ENCODE peak calls at places on chromosome X, in four cellular contexts. One of them, this sample, is unnamed.
A peak's percentile ranks its signal among the peaks of the same experiment; 100 is the strongest.

GRCh38 chrX:47361538-47362511 is 8.6 kb upstream of the ZNF157 start:
- DNase-seq in right lobe of liver: peak; percentile 60
- DNase-seq in Peyer's patch: peak; percentile 74
- DNase-seq in ovary: peak; percentile 63
- DNase-seq in this sample: peak; percentile 95

GRCh38 chrX:34401411-34401810 is 255.7 kb downstream of the TMEM47 start:
- DNase-seq in Peyer's patch: no peak
- DNase-seq in right lobe of liver: no peak
- DNase-seq in ovary: no peak
- DNase-seq in this sample: peak; percentile 54

GRCh38 chrX:10379848-10380247 is 223.1 kb downstream of the CLCN4 start:
- DNase-seq in right lobe of liver: no peak
- DNase-seq in ovary: no peak
- DNase-seq in Peyer's patch: no peak
- DNase-seq in this sample: no peak

GRCh38 chrX:154812341-154813101 is 7.2 kb upstream of the MPP1 start:
- DNase-seq in Peyer's patch: no peak
- DNase-seq in right lobe of liver: no peak
- DNase-seq in ovary: no peak
- DNase-seq in this sample: no peak

GRCh38 chrX:28609917-28610613 is 22.8 kb downstream of the IL1RAPL1 start:
- DNase-seq in ovary: no peak
- DNase-seq in Peyer's patch: no peak
- DNase-seq in right lobe of liver: no peak
- DNase-seq in this sample: no peak

GRCh38 chrX:150361070-150361776 is 1.9 kb upstream of the MAMLD1 start:
- DNase-seq in Peyer's patch: no peak
- DNase-seq in right lobe of liver: peak; percentile 57
- DNase-seq in ovary: no peak
- DNase-seq in this sample: no peak

GRCh38 chrX:128021566-128021965 is 30.6 kb downstream of the ACTRT1 start:
- DNase-seq in ovary: no peak
- DNase-seq in Peyer's patch: no peak
- DNase-seq in right lobe of liver: no peak
- DNase-seq in this sample: no peak

GRCh38 chrX:8140986-8141385 is 30.1 kb downstream of the VCX2 start:
- DNase-seq in right lobe of liver: no peak
- DNase-seq in ovary: no peak
- DNase-seq in Peyer's patch: no peak
- DNase-seq in this sample: no peak

GRCh38 chrX:13194291-13195103 is 125.4 kb downstream of the ATXN3L start:
- DNase-seq in right lobe of liver: no peak
- DNase-seq in ovary: no peak
- DNase-seq in Peyer's patch: no peak
- DNase-seq in this sample: no peak

GRCh38 chrX:44025611-44026010 is 52.4 kb upstream of the NDP start:
- DNase-seq in Peyer's patch: no peak
- DNase-seq in ovary: peak; percentile 24
- DNase-seq in right lobe of liver: no peak
- DNase-seq in this sample: peak; percentile 58

GRCh38 chrX:9204560-9204959 is 170.6 kb upstream of the FAM9B start:
- DNase-seq in Peyer's patch: no peak
- DNase-seq in right lobe of liver: no peak
- DNase-seq in ovary: no peak
- DNase-seq in this sample: no peak

GRCh38 chrX:9205599-9206223 is 171.8 kb upstream of the FAM9B start:
- DNase-seq in Peyer's patch: no peak
- DNase-seq in ovary: no peak
- DNase-seq in right lobe of liver: no peak
- DNase-seq in this sample: no peak

GRCh38 chrX:9211269-9211668 is 177.3 kb upstream of the FAM9B start:
- DNase-seq in ovary: no peak
- DNase-seq in right lobe of liver: no peak
- DNase-seq in Peyer's patch: no peak
- DNase-seq in this sample: no peak

GRCh38 chrX:9207142-9207541 is 173.2 kb upstream of the FAM9B start:
- DNase-seq in Peyer's patch: no peak
- DNase-seq in right lobe of liver: no peak
- DNase-seq in ovary: peak; percentile 20
- DNase-seq in this sample: no peak
- H3K4me3 ChIP-seq in Peyer's patch: no peak overlapping the region
- H3K4me3 ChIP-seq in right lobe of liver: no peak overlapping the region
- H3K4me3 ChIP-seq in ovary: no peak overlapping the region
- H3K4me3 ChIP-seq in this sample: no peak overlapping the region

GRCh38 chrX:15495801-15496200 is 2.7 kb upstream of the PIR start:
- DNase-seq in ovary: no peak
- DNase-seq in Peyer's patch: no peak
- DNase-seq in right lobe of liver: no peak
- DNase-seq in this sample: no peak

GRCh38 chrX:15497865-15498264 is 2.7 kb upstream of the BMX start:
- DNase-seq in Peyer's patch: peak; percentile 23
- DNase-seq in right lobe of liver: no peak
- DNase-seq in ovary: peak; percentile 22
- DNase-seq in this sample: peak; percentile 24

GRCh38 chrX:15496809-15497208 is 3.7 kb upstream of the PIR start:
- DNase-seq in Peyer's patch: no peak
- DNase-seq in right lobe of liver: no peak
- DNase-seq in ovary: no peak
- DNase-seq in this sample: no peak

GRCh38 chrX:15498741-15499140 is 1.9 kb upstream of the BMX start:
- DNase-seq in right lobe of liver: no peak
- DNase-seq in Peyer's patch: no peak
- DNase-seq in ovary: no peak
- DNase-seq in this sample: no peak

GRCh38 chrX:15493118-15494082 is at the start of gene PIR:
- DNase-seq in Peyer's patch: peak; percentile 43
- DNase-seq in ovary: peak; percentile 87
- DNase-seq in right lobe of liver: peak; percentile 95
- DNase-seq in this sample: peak; percentile 78
- TF ChIP-seq CTCF in Peyer's patch: peak; percentile 45
- TF ChIP-seq CTCF in ovary: no peak
- TF ChIP-seq CTCF in right lobe of liver: peak; percentile 25
- TF ChIP-seq CTCF in this sample: peak; percentile 45

GRCh38 chrX:153766098-153766817 is 2.2 kb downstream of the PLXNB3 start:
- DNase-seq in Peyer's patch: no peak
- DNase-seq in right lobe of liver: peak; percentile 51
- DNase-seq in ovary: peak; percentile 28
- DNase-seq in this sample: peak; percentile 73

GRCh38 chrX:153763298-153763932 is 634 bp upstream of the PLXNB3 start:
- DNase-seq in right lobe of liver: peak; percentile 51
- DNase-seq in ovary: no peak
- DNase-seq in Peyer's patch: no peak
- DNase-seq in this sample: no peak

GRCh38 chrX:153765138-153766079 is 1.4 kb downstream of the PLXNB3 start:
- DNase-seq in Peyer's patch: no peak
- DNase-seq in right lobe of liver: peak; percentile 52
- DNase-seq in ovary: peak; percentile 25
- DNase-seq in this sample: no peak

GRCh38 chrX:153763989-153764755 is at the start of gene PLXNB3:
- DNase-seq in right lobe of liver: peak; percentile 86
- DNase-seq in ovary: peak; percentile 73
- DNase-seq in Peyer's patch: peak; percentile 83
- DNase-seq in this sample: peak; percentile 61

GRCh38 chrX:153764786-153765137 is 713 bp downstream of the PLXNB3 start:
- DNase-seq in ovary: peak; percentile 18
- DNase-seq in Peyer's patch: no peak
- DNase-seq in right lobe of liver: no peak
- DNase-seq in this sample: no peak
- H3K4me3 ChIP-seq in ovary: peak overlapping the region; percentile 27
- H3K4me3 ChIP-seq in Peyer's patch: no peak overlapping the region
- H3K4me3 ChIP-seq in right lobe of liver: no peak overlapping the region
- H3K4me3 ChIP-seq in this sample: peak overlapping the region; percentile 36

GRCh38 chrX:130216312-130216711 is 44.5 kb downstream of the RAB33A start:
- DNase-seq in Peyer's patch: no peak
- DNase-seq in ovary: no peak
- DNase-seq in right lobe of liver: no peak
- DNase-seq in this sample: no peak
- TF ChIP-seq CTCF in Peyer's patch: no peak
- TF ChIP-seq CTCF in ovary: no peak
- TF ChIP-seq CTCF in right lobe of liver: no peak
- TF ChIP-seq CTCF in this sample: no peak